ENCODE peak calls at places on chromosomes 12 and 14, in four cellular contexts. One of them, this sample, is unnamed.
A peak's percentile ranks its signal among the peaks of the same experiment; 100 is the strongest.

GRCh38 chr14:71245659-71246361 is 338.6 kb downstream of the PCNX1 start:
- DNase-seq in HEK293T: no peak
- DNase-seq in central memory CD8-positive, alpha-beta T cell: no peak
- DNase-seq in heart right ventricle: no peak
- DNase-seq in this sample: no peak

GRCh38 chr12:122888232-122888752 is 7.6 kb downstream of the VPS37B start:
- DNase-seq in HEK293T: no peak
- DNase-seq in central memory CD8-positive, alpha-beta T cell: no peak
- DNase-seq in heart right ventricle: peak; percentile 27
- DNase-seq in this sample: peak; percentile 75

GRCh38 chr14:104549536-104550339 is 29.8 kb upstream of the C14orf180 start:
- DNase-seq in HEK293T: no peak
- DNase-seq in central memory CD8-positive, alpha-beta T cell: no peak
- DNase-seq in heart right ventricle: no peak
- DNase-seq in this sample: no peak

GRCh38 chr14:91207008-91207407 is 37.5 kb downstream of the GPR68 start:
- DNase-seq in HEK293T: no peak
- DNase-seq in central memory CD8-positive, alpha-beta T cell: no peak
- DNase-seq in heart right ventricle: no peak
- DNase-seq in this sample: no peak

GRCh38 chr14:77707355-77707723 is 484 bp downstream of the ALKBH1 start:
- DNase-seq in HEK293T: peak; percentile 36
- DNase-seq in central memory CD8-positive, alpha-beta T cell: no peak
- DNase-seq in heart right ventricle: no peak
- DNase-seq in this sample: peak; percentile 73

GRCh38 chr14:58598028-58598850 is 39.5 kb upstream of the DACT1 start:
- DNase-seq in HEK293T: no peak
- DNase-seq in central memory CD8-positive, alpha-beta T cell: no peak
- DNase-seq in heart right ventricle: no peak
- DNase-seq in this sample: no peak

GRCh38 chr12:85676816-85677749 is 159.1 kb downstream of the RASSF9 start:
- DNase-seq in HEK293T: no peak
- DNase-seq in central memory CD8-positive, alpha-beta T cell: no peak
- DNase-seq in heart right ventricle: no peak
- DNase-seq in this sample: no peak

GRCh38 chr14:102736956-102737355 is 40.3 kb upstream of the TRAF3 start:
- DNase-seq in HEK293T: no peak
- DNase-seq in central memory CD8-positive, alpha-beta T cell: no peak
- DNase-seq in heart right ventricle: no peak
- DNase-seq in this sample: no peak

GRCh38 chr14:65790185-65790815 is 377.8 kb downstream of the FUT8 start:
- DNase-seq in HEK293T: no peak
- DNase-seq in central memory CD8-positive, alpha-beta T cell: no peak
- DNase-seq in heart right ventricle: no peak
- DNase-seq in this sample: no peak

GRCh38 chr12:101935769-101936741 is 58.7 kb downstream of the DRAM1 start:
- DNase-seq in HEK293T: no peak
- DNase-seq in central memory CD8-positive, alpha-beta T cell: no peak
- DNase-seq in heart right ventricle: peak; percentile 43
- DNase-seq in this sample: no peak

GRCh38 chr12:39592295-39592694 is 27.3 kb downstream of the ABCD2 start:
- DNase-seq in HEK293T: no peak
- DNase-seq in central memory CD8-positive, alpha-beta T cell: no peak
- DNase-seq in heart right ventricle: no peak
- DNase-seq in this sample: no peak

GRCh38 chr12:132466241-132467188 is 23.4 kb upstream of the FBRSL1 start:
- DNase-seq in HEK293T: no peak
- DNase-seq in central memory CD8-positive, alpha-beta T cell: no peak
- DNase-seq in heart right ventricle: no peak
- DNase-seq in this sample: no peak

GRCh38 chr12:132560421-132560830 is 50.0 kb downstream of the LRCOL1 start:
- DNase-seq in HEK293T: peak; percentile 51
- DNase-seq in central memory CD8-positive, alpha-beta T cell: no peak
- DNase-seq in heart right ventricle: no peak
- DNase-seq in this sample: peak; percentile 42

GRCh38 chr12:12807970-12808702 is 5.0 kb upstream of the DDX47 start:
- DNase-seq in HEK293T: no peak
- DNase-seq in central memory CD8-positive, alpha-beta T cell: peak; percentile 33
- DNase-seq in heart right ventricle: peak; percentile 42
- DNase-seq in this sample: no peak

GRCh38 chr12:71456990-71457389 is 17.4 kb downstream of the LGR5 start:
- DNase-seq in HEK293T: no peak
- DNase-seq in central memory CD8-positive, alpha-beta T cell: no peak
- DNase-seq in heart right ventricle: no peak
- DNase-seq in this sample: no peak

GRCh38 chr12:52307836-52308806 is 13.1 kb downstream of the KRT83 start:
- DNase-seq in HEK293T: peak; percentile 80
- DNase-seq in central memory CD8-positive, alpha-beta T cell: no peak
- DNase-seq in heart right ventricle: peak; percentile 56
- DNase-seq in this sample: peak; percentile 7

GRCh38 chr14:68397371-68397779 is 395.5 kb downstream of the ZFP36L1 start:
- DNase-seq in HEK293T: no peak
- DNase-seq in central memory CD8-positive, alpha-beta T cell: no peak
- DNase-seq in heart right ventricle: peak; percentile 35
- DNase-seq in this sample: no peak

GRCh38 chr12:102169922-102170698 is 27.5 kb downstream of the PMCH start:
- DNase-seq in HEK293T: peak; percentile 12
- DNase-seq in central memory CD8-positive, alpha-beta T cell: no peak
- DNase-seq in heart right ventricle: no peak
- DNase-seq in this sample: peak; percentile 22

GRCh38 chr12:12210983-12211382 is 55.9 kb downstream of the LRP6 start:
- DNase-seq in HEK293T: no peak
- DNase-seq in central memory CD8-positive, alpha-beta T cell: no peak
- DNase-seq in heart right ventricle: no peak
- DNase-seq in this sample: no peak

GRCh38 chr14:57918791-57919190 is 52.9 kb upstream of the SLC35F4 start:
- DNase-seq in HEK293T: no peak
- DNase-seq in central memory CD8-positive, alpha-beta T cell: no peak
- DNase-seq in heart right ventricle: no peak
- DNase-seq in this sample: no peak

GRCh38 chr12:104536841-104537240 is 80.1 kb downstream of the CHST11 start:
- DNase-seq in HEK293T: no peak
- DNase-seq in central memory CD8-positive, alpha-beta T cell: no peak
- DNase-seq in heart right ventricle: no peak
- DNase-seq in this sample: no peak

GRCh38 chr14:35470775-35471174 is 63.2 kb upstream of the INSM2 start:
- DNase-seq in HEK293T: peak; percentile 26
- DNase-seq in central memory CD8-positive, alpha-beta T cell: no peak
- DNase-seq in heart right ventricle: no peak
- DNase-seq in this sample: no peak

GRCh38 chr12:11860026-11860425 is 210.6 kb downstream of the ETV6 start:
- DNase-seq in HEK293T: no peak
- DNase-seq in central memory CD8-positive, alpha-beta T cell: no peak
- DNase-seq in heart right ventricle: no peak
- DNase-seq in this sample: no peak

GRCh38 chr12:88156075-88156654 is 14.1 kb downstream of the TMTC3 start:
- DNase-seq in HEK293T: no peak
- DNase-seq in central memory CD8-positive, alpha-beta T cell: no peak
- DNase-seq in heart right ventricle: no peak
- DNase-seq in this sample: no peak

GRCh38 chr12:122851820-122852219 is 16.6 kb downstream of the HIP1R start:
- DNase-seq in HEK293T: no peak
- DNase-seq in central memory CD8-positive, alpha-beta T cell: no peak
- DNase-seq in heart right ventricle: no peak
- DNase-seq in this sample: no peak

GRCh38 chr14:68685419-68686211 is 107.3 kb downstream of the ZFP36L1 start:
- DNase-seq in HEK293T: no peak
- DNase-seq in central memory CD8-positive, alpha-beta T cell: peak; percentile 55
- DNase-seq in heart right ventricle: no peak
- DNase-seq in this sample: no peak

GRCh38 chr12:112362309-112362708 is 19.9 kb downstream of the HECTD4 start:
- DNase-seq in HEK293T: no peak
- DNase-seq in central memory CD8-positive, alpha-beta T cell: no peak
- DNase-seq in heart right ventricle: no peak
- DNase-seq in this sample: no peak

GRCh38 chr14:59371762-59372161 is 93.4 kb downstream of the GPR135 start:
- DNase-seq in HEK293T: no peak
- DNase-seq in central memory CD8-positive, alpha-beta T cell: no peak
- DNase-seq in heart right ventricle: no peak
- DNase-seq in this sample: peak; percentile 82

GRCh38 chr14:92630367-92630766 is 116.8 kb downstream of the RIN3 start:
- DNase-seq in HEK293T: no peak
- DNase-seq in central memory CD8-positive, alpha-beta T cell: no peak
- DNase-seq in heart right ventricle: no peak
- DNase-seq in this sample: no peak

GRCh38 chr14:61525293-61526011 is 169.9 kb upstream of the HIF1A start:
- DNase-seq in HEK293T: no peak
- DNase-seq in central memory CD8-positive, alpha-beta T cell: no peak
- DNase-seq in heart right ventricle: peak; percentile 45
- DNase-seq in this sample: no peak

GRCh38 chr12:27530157-27530922 is 6.3 kb downstream of the PPFIBP1 start:
- DNase-seq in HEK293T: no peak
- DNase-seq in central memory CD8-positive, alpha-beta T cell: no peak
- DNase-seq in heart right ventricle: no peak
- DNase-seq in this sample: no peak

GRCh38 chr12:2804390-2805145 is 7.9 kb upstream of the ITFG2 start:
- DNase-seq in HEK293T: no peak
- DNase-seq in central memory CD8-positive, alpha-beta T cell: no peak
- DNase-seq in heart right ventricle: peak; percentile 69
- DNase-seq in this sample: no peak

GRCh38 chr12:11958216-11959091 is 112.3 kb upstream of the BCL2L14 start:
- DNase-seq in HEK293T: no peak
- DNase-seq in central memory CD8-positive, alpha-beta T cell: no peak
- DNase-seq in heart right ventricle: no peak
- DNase-seq in this sample: no peak

GRCh38 chr12:111842556-111843396 is 748 bp downstream of the MAPKAPK5 start:
- DNase-seq in HEK293T: peak; percentile 19
- DNase-seq in central memory CD8-positive, alpha-beta T cell: no peak
- DNase-seq in heart right ventricle: no peak
- DNase-seq in this sample: no peak

GRCh38 chr12:29738416-29738815 is 45.3 kb downstream of the TMTC1 start:
- DNase-seq in HEK293T: no peak
- DNase-seq in central memory CD8-positive, alpha-beta T cell: no peak
- DNase-seq in heart right ventricle: no peak
- DNase-seq in this sample: no peak

GRCh38 chr12:34210183-34210582 is 187.9 kb downstream of the ALG10 start:
- DNase-seq in HEK293T: no peak
- DNase-seq in central memory CD8-positive, alpha-beta T cell: no peak
- DNase-seq in heart right ventricle: no peak
- DNase-seq in this sample: no peak

GRCh38 chr12:124694250-124694649 is 126.8 kb upstream of the NCOR2 start:
- DNase-seq in HEK293T: no peak
- DNase-seq in central memory CD8-positive, alpha-beta T cell: no peak
- DNase-seq in heart right ventricle: no peak
- DNase-seq in this sample: no peak

GRCh38 chr12:1870998-1871917 is 47.2 kb downstream of the CACNA2D4 start:
- DNase-seq in HEK293T: no peak
- DNase-seq in central memory CD8-positive, alpha-beta T cell: peak; percentile 10
- DNase-seq in heart right ventricle: no peak
- DNase-seq in this sample: no peak